ENCODE peak calls at places on chromosomes 6 and 20, in six cellular contexts. A is NCI-H1092, G is sciatic nerve, R is glutamatergic neuron, P is lung, X is adrenal gland. V is an unnamed sample.

GRCh38 chr6:53899512-53899911 is 104.7 kb downstream of the LRRC1 start:
- DNase-seq in A (no peak), X (no peak), R (no peak), G (no peak), P (no peak), V (no peak)

GRCh38 chr6:127173541-127173940 is 55.1 kb downstream of the RSPO3 start:
- DNase-seq in G (no peak), X (no peak), R (no peak), A (no peak), P (no peak), V (no peak)

GRCh38 chr6:116008470-116009229 is 52.0 kb downstream of the FRK start:
- DNase-seq in P (no peak), A (no peak), R (no peak), X (peak), G (no peak), V (peak)

GRCh38 chr6:54493138-54493537 is 184.9 kb downstream of the TINAG start:
- DNase-seq in P (no peak), G (no peak), X (no peak), R (no peak), A (no peak), V (no peak)

GRCh38 chr20:47753571-47754120 is 31.6 kb downstream of the SULF2 start:
- DNase-seq in A (no peak), X (no peak), R (no peak), P (no peak), G (no peak), V (no peak)

GRCh38 chr6:153790048-153790447 is 249.0 kb upstream of the OPRM1 start:
- DNase-seq in R (no peak), P (no peak), X (peak), A (no peak), G (no peak), V (no peak)

GRCh38 chr6:143234686-143235085 is 174.0 kb downstream of the AIG1 start:
- DNase-seq in X (no peak), G (no peak), R (no peak), P (no peak), A (no peak), V (no peak)

GRCh38 chr6:9250852-9251251 is 815.5 kb upstream of the SLC35B3 start:
- DNase-seq in G (no peak), A (peak), R (peak), P (no peak), X (no peak), V (no peak)

GRCh38 chr20:53074811-53075314 is 102.7 kb downstream of the TSHZ2 start:
- DNase-seq in G (no peak), P (no peak), X (no peak), R (no peak), A (no peak), V (no peak)

GRCh38 chr20:31842471-31843157 is 2.8 kb downstream of the FOXS1 start:
- DNase-seq in R (peak), A (no peak), G (peak), X (peak), P (no peak), V (peak)

GRCh38 chr6:6453186-6453585 is 132.7 kb upstream of the F13A1 start:
- DNase-seq in A (no peak), X (no peak), G (no peak), P (no peak), R (no peak), V (no peak)

GRCh38 chr6:144955392-144955791 is 670.3 kb downstream of the UTRN start:
- DNase-seq in A (no peak), X (no peak), P (no peak), R (no peak), G (no peak), V (no peak)

GRCh38 chr6:160203953-160204352 is 54.7 kb downstream of the SLC22A2 start:
- DNase-seq in A (no peak), X (no peak), P (no peak), R (no peak), G (no peak), V (no peak)

GRCh38 chr6:35970181-35970580 is 49.3 kb upstream of the SRPK1 start:
- DNase-seq in P (no peak), X (no peak), R (no peak), A (no peak), G (no peak), V (no peak)

GRCh38 chr20:13455713-13456112 is 183.0 kb downstream of the TASP1 start:
- DNase-seq in A (no peak), G (no peak), R (no peak), X (no peak), P (no peak), V (peak)

GRCh38 chr6:106087548-106088325 is 1.6 kb downstream of the PRDM1 start:
- DNase-seq in A (no peak), P (no peak), X (no peak), G (no peak), R (no peak), V (no peak)

GRCh38 chr6:26389349-26389799 is 6.5 kb downstream of the BTN2A2 start:
- DNase-seq in R (no peak), X (no peak), A (no peak), G (no peak), P (no peak), V (no peak)

GRCh38 chr20:19913927-19914614 is 103.1 kb upstream of the NAA20 start:
- DNase-seq in P (no peak), A (no peak), R (no peak), G (no peak), X (no peak), V (no peak)

GRCh38 chr20:49320460-49320859 is 42.6 kb upstream of the ZNFX1 start:
- DNase-seq in P (no peak), X (no peak), A (no peak), R (peak), G (no peak), V (no peak)

GRCh38 chr6:1463751-1464397 is 74.5 kb downstream of the FOXF2 start:
- DNase-seq in A (no peak), P (no peak), X (no peak), G (no peak), R (peak), V (no peak)

GRCh38 chr20:23601715-23602114 is 4.0 kb downstream of the CST9 start:
- DNase-seq in R (no peak), X (no peak), G (no peak), A (no peak), P (no peak), V (no peak)

GRCh38 chr6:135025175-135025574 is 29.4 kb downstream of the HBS1L start:
- DNase-seq in A (no peak), R (no peak), X (no peak), G (no peak), P (no peak), V (no peak)

GRCh38 chr20:40768105-40768504 is 79.1 kb upstream of the MAFB start:
- DNase-seq in P (no peak), X (no peak), R (no peak), G (no peak), A (no peak), V (no peak)

GRCh38 chr20:46618316-46619110 is 32.7 kb downstream of the SLC13A3 start:
- DNase-seq in A (no peak), X (no peak), G (no peak), R (no peak), P (no peak), V (no peak)

GRCh38 chr20:58048096-58048702 is 180.3 kb downstream of the ANKRD60 start:
- DNase-seq in P (peak), A (no peak), R (no peak), G (peak), X (no peak), V (no peak)

GRCh38 chr6:118344014-118344670 is 204.0 kb upstream of the PLN start:
- DNase-seq in R (no peak), P (no peak), G (no peak), X (no peak), A (no peak), V (no peak)

GRCh38 chr6:7243188-7243942 is 69.6 kb downstream of the SSR1 start:
- DNase-seq in G (no peak), R (no peak), X (peak), P (peak), A (peak), V (no peak)

GRCh38 chr20:50376888-50377459 is 133.2 kb upstream of the PTPN1 start:
- DNase-seq in R (no peak), X (no peak), P (no peak), G (no peak), A (no peak), V (peak)

GRCh38 chr20:54092021-54092420 is 21.6 kb upstream of the BCAS1 start:
- DNase-seq in A (no peak), X (no peak), R (no peak), G (no peak), P (no peak), V (no peak)

GRCh38 chr6:145469021-145469420 is 266.3 kb downstream of the EPM2A start:
- DNase-seq in X (no peak), P (no peak), A (no peak), R (no peak), G (no peak), V (no peak)